ENCODE peak calls at places on chromosomes 1 and 21, in ten cellular contexts. X, D, W, P, A, B, R, K, Y and E are unnamed samples.

GRCh38 chr21:26064506-26064905 is 106.1 kb downstream of the APP start:
- DNase-seq in Y (no peak), B (no peak), K (no peak), P (no peak), X (no peak), W (no peak), A (no peak), R (no peak), D (no peak), E (no peak)

GRCh38 chr1:31828926-31829690 is 13.3 kb upstream of the SPOCD1 start:
- DNase-seq in W (no peak), Y (no peak), D (no peak), K (no peak), X (no peak), R (no peak), B (no peak), A (no peak), P (no peak), E (no peak)

GRCh38 chr1:99152132-99152531 is 112.2 kb upstream of the PLPPR4 start:
- DNase-seq in X (no peak), Y (no peak), B (no peak), R (no peak), W (no peak), K (no peak), P (no peak), A (no peak), D (no peak), E (no peak)

GRCh38 chr1:180482425-180483275 is 19.7 kb downstream of the ACBD6 start:
- DNase-seq in W (no peak), R (no peak), B (peak), D (peak), K (peak), P (peak), X (no peak), A (peak), Y (peak), E (no peak)

GRCh38 chr1:236394905-236395779 is 1.1 kb downstream of the EDARADD start:
- DNase-seq in B (peak), D (peak), R (no peak), W (peak), X (peak), K (peak), P (no peak), A (peak), Y (peak), E (no peak)

GRCh38 chr1:234869182-234870019 is 259.2 kb downstream of the TOMM20 start:
- DNase-seq in R (no peak), A (no peak), X (no peak), Y (no peak), D (no peak), P (no peak), B (no peak), W (no peak), K (no peak), E (no peak)

GRCh38 chr21:34744801-34745200 is 76.0 kb downstream of the CLIC6 start:
- DNase-seq in B (no peak), D (no peak), K (no peak), R (no peak), Y (no peak), X (no peak), W (no peak), A (no peak), P (no peak), E (no peak)

GRCh38 chr1:202221911-202222909 is 28.6 kb downstream of the LGR6 start:
- DNase-seq in B (no peak), D (no peak), P (no peak), W (no peak), Y (peak), K (no peak), R (no peak), X (no peak), A (no peak), E (no peak)

GRCh38 chr1:6188466-6188865 is 8.3 kb upstream of the CHD5 start:
- DNase-seq in B (no peak), X (no peak), A (no peak), W (no peak), P (no peak), D (no peak), Y (no peak), R (no peak), K (no peak), E (no peak)

GRCh38 chr1:217270121-217270520 is 360.8 kb downstream of the GPATCH2 start:
- DNase-seq in A (no peak), D (no peak), P (no peak), X (no peak), K (no peak), W (no peak), B (no peak), R (no peak), Y (no peak), E (no peak)

GRCh38 chr1:20530901-20531300 is 21.5 kb upstream of the FAM43B start:
- DNase-seq in R (no peak), K (no peak), B (no peak), Y (peak), P (no peak), W (no peak), X (no peak), D (no peak), A (no peak), E (no peak)

GRCh38 chr1:91697322-91698260 is 188.4 kb downstream of the TGFBR3 start:
- DNase-seq in B (peak), K (peak), X (no peak), D (peak), R (peak), W (no peak), Y (peak), P (no peak), A (peak), E (no peak)

GRCh38 chr1:160486453-160486852 is 36.6 kb downstream of the SLAMF6 start:
- DNase-seq in P (no peak), X (no peak), W (no peak), D (no peak), B (no peak), R (no peak), A (no peak), Y (peak), K (no peak), E (no peak)

GRCh38 chr1:207284209-207284892 is 37.1 kb upstream of the CD55 start:
- DNase-seq in A (no peak), D (peak), P (no peak), Y (no peak), B (no peak), K (peak), X (no peak), W (no peak), R (no peak), E (peak)

GRCh38 chr1:111937147-111937725 is 52.2 kb downstream of the KCND3 start:
- DNase-seq in X (no peak), A (no peak), D (no peak), Y (no peak), W (no peak), R (no peak), K (no peak), B (no peak), P (no peak), E (no peak)

GRCh38 chr1:42765832-42766722 is 751 bp downstream of the P3H1 start:
- DNase-seq in R (no peak), A (peak), W (peak), D (peak), K (peak), P (peak), B (peak), X (peak), Y (peak), E (no peak)

GRCh38 chr1:234782821-234783220 is 172.8 kb upstream of the IRF2BP2 start:
- DNase-seq in X (no peak), W (no peak), K (no peak), A (no peak), Y (peak), B (no peak), R (no peak), D (no peak), P (no peak), E (no peak)

GRCh38 chr1:201064806-201065205 is 41.3 kb upstream of the KIF21B start:
- DNase-seq in P (no peak), A (no peak), R (no peak), D (no peak), K (no peak), X (no peak), B (no peak), W (no peak), Y (no peak), E (no peak)

GRCh38 chr1:30450818-30451233 is 272.6 kb downstream of the MATN1 start:
- DNase-seq in D (no peak), K (no peak), W (no peak), Y (no peak), R (no peak), A (no peak), B (no peak), X (no peak), P (no peak), E (no peak)

GRCh38 chr1:46193984-46194570 is 4.2 kb downstream of the POMGNT1 start:
- DNase-seq in K (no peak), B (no peak), P (no peak), Y (no peak), W (no peak), R (no peak), D (no peak), X (no peak), A (no peak), E (no peak)

GRCh38 chr1:154304664-154305337 is 16.1 kb upstream of the AQP10 start:
- DNase-seq in R (no peak), W (no peak), Y (peak), B (no peak), P (no peak), D (no peak), K (peak), X (no peak), A (peak), E (no peak)

GRCh38 chr1:109083923-109084322 is 6.6 kb upstream of the TMEM167B start:
- DNase-seq in B (no peak), P (no peak), A (no peak), X (no peak), D (no peak), W (no peak), K (no peak), Y (no peak), R (no peak), E (no peak)

GRCh38 chr21:34501716-34502115 is 10.3 kb downstream of the KCNE1 start:
- DNase-seq in W (no peak), P (no peak), Y (no peak), R (no peak), A (no peak), K (no peak), X (no peak), B (no peak), D (no peak), E (no peak)

GRCh38 chr1:192587386-192588276 is 12.1 kb downstream of the RGS1 start:
- DNase-seq in K (no peak), Y (peak), P (no peak), D (no peak), A (no peak), W (no peak), X (no peak), B (no peak), R (no peak), E (no peak)

GRCh38 chr1:47997289-47998200 is at the start of gene TRABD2B:
- DNase-seq in P (peak), R (no peak), W (peak), D (peak), Y (peak), K (peak), A (peak), B (peak), X (peak), E (no peak)

GRCh38 chr1:96968582-96969378 is 247.2 kb downstream of the PTBP2 start:
- DNase-seq in W (no peak), B (no peak), P (no peak), K (no peak), A (no peak), R (peak), X (no peak), D (peak), Y (no peak), E (no peak)
- H3K4me3 ChIP-seq in W (no peak), B (no peak), P (no peak), K (no peak), A (no peak), R (no peak), X (no peak), D (no peak), Y (no peak), E (no peak)

GRCh38 chr1:117368116-117369108 is 1.2 kb downstream of the MAN1A2 start:
- DNase-seq in X (no peak), W (no peak), Y (peak), K (peak), A (no peak), P (no peak), B (peak), R (no peak), D (no peak), E (no peak)

GRCh38 chr1:117365350-117366280 is 1.6 kb upstream of the MAN1A2 start:
- DNase-seq in R (no peak), D (peak), K (no peak), A (peak), P (no peak), W (no peak), B (no peak), Y (no peak), X (no peak), E (no peak)

GRCh38 chr1:117366281-117366981 is 818 bp upstream of the MAN1A2 start:
- DNase-seq in A (peak), K (peak), Y (peak), W (peak), B (peak), X (peak), D (peak), P (peak), R (no peak), E (no peak)

GRCh38 chr1:117367769-117368059 is 465 bp downstream of the MAN1A2 start:
- DNase-seq in D (no peak), R (no peak), Y (no peak), W (no peak), B (peak), A (no peak), P (no peak), K (peak), X (no peak), E (no peak)

GRCh38 chr1:117366982-117367768 is at the start of gene MAN1A2:
- DNase-seq in B (peak), Y (peak), D (peak), P (peak), K (peak), W (peak), R (no peak), X (peak), A (peak), E (peak)
- TF ChIP-seq CTCF in B (no peak), Y (no peak), D (no peak), P (no peak), K (no peak), W (no peak), R (no peak), X (no peak), A (no peak), E (no peak)

GRCh38 chr1:21621051-21621450 is 48.1 kb downstream of the RAP1GAP start:
- DNase-seq in A (no peak), B (no peak), R (no peak), X (no peak), W (no peak), K (no peak), P (no peak), D (no peak), Y (no peak), E (no peak)

GRCh38 chr1:21620461-21620860 is 48.7 kb downstream of the RAP1GAP start:
- DNase-seq in W (no peak), K (no peak), X (no peak), D (no peak), P (no peak), R (no peak), B (no peak), A (no peak), Y (no peak), E (no peak)

GRCh38 chr1:21619041-21619947 is 49.9 kb downstream of the RAP1GAP start:
- DNase-seq in Y (no peak), R (no peak), W (no peak), P (no peak), A (no peak), K (no peak), B (no peak), X (no peak), D (no peak), E (no peak)

GRCh38 chr1:21621761-21622436 is 47.3 kb downstream of the RAP1GAP start:
- DNase-seq in B (no peak), W (no peak), P (no peak), R (no peak), Y (peak), A (no peak), K (no peak), X (no peak), D (no peak), E (no peak)

DNA sequence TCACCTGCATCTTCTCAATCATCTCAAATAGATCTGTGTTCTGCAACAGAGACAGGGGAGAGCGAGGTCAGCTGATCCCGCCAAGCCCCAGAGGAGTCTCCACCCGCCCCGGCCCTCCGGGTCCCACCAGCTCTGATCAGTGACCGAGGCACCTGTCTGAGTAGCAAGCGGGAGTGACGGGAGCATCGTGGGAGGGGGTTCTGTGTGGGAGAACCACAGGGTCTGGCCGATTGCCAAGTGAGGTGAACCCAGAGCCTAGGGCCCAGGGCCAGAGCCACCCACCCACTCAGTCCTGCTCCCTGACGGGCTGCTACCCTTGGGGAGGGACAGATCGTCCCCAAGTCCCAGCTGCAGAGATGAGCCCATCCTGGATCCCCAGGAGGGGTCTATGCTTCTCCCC is 49.1 kb downstream of the RAP1GAP start:
- DNase-seq in A (no peak), D (no peak), R (no peak), B (no peak), Y (no peak), X (no peak), W (no peak), K (no peak), P (no peak), E (no peak)
- H3K4me3 ChIP-seq in A (no peak), D (no peak), R (no peak), B (no peak), Y (no peak), X (no peak), W (no peak), K (no peak), P (no peak), E (no peak)

GRCh38 chr21:28235169-28235892 is 757.3 kb downstream of the LTN1 start:
- DNase-seq in P (no peak), A (no peak), W (no peak), D (peak), R (no peak), K (peak), Y (no peak), X (peak), B (no peak), E (no peak)
- TF ChIP-seq CTCF in P (peak), A (peak), W (no peak), D (peak), R (no peak), K (no peak), Y (peak), X (peak), B (no peak), E (no peak)

GRCh38 chr1:116911779-116912469 is 2.2 kb downstream of the PTGFRN start:
- DNase-seq in Y (no peak), B (no peak), X (no peak), P (no peak), K (no peak), A (no peak), R (no peak), D (no peak), W (no peak), E (no peak)
- H3K4me3 ChIP-seq in Y (peak), B (no peak), X (peak), P (peak), K (no peak), A (no peak), R (no peak), D (peak), W (no peak), E (no peak)

GRCh38 chr1:158329807-158330206 is 1.5 kb downstream of the CD1B start:
- DNase-seq in D (peak), P (no peak), A (no peak), X (no peak), B (no peak), K (peak), R (no peak), W (no peak), Y (peak), E (no peak)
- TF ChIP-seq CTCF in D (no peak), P (no peak), A (no peak), X (no peak), B (no peak), K (peak), R (no peak), W (no peak), Y (peak), E (no peak)

DNA sequence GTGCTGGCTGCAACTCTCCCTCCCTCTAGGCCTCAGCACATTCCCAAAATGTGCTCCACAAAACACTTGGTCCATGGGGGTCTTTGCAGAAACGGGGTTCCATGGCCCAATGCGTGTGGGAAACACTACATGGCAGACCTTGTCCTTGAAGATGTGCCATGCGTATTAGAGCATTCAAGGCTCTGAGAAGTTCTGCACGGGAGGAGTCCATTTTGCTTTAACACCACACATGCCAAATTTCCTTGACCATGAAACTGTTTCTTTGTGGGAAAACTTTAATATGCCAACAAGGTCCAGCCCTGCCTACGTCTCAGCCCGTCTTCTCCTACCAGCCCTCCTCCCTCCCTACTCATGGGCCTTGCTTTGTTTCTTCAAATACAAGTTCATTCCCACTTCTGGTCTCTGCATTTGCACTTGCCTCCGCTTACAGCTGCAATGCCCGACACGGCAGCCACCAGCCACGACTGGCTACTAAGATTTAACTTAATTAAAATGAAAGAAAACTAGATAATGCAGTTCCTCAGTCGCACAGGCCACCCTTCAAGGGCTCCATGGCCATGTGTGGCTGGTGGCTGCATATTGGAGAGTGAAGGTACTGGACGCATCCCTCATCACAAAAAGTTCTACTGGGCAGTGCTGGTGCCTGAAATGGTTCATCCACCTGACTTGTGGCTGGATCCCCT is 19.2 kb upstream of the TAS1R2 start:
- DNase-seq in K (no peak), X (no peak), P (no peak), R (no peak), D (no peak), Y (no peak), A (no peak), B (no peak), W (no peak), E (no peak)
- H3K4me3 ChIP-seq in K (no peak), X (no peak), P (no peak), R (no peak), D (no peak), Y (no peak), A (no peak), B (no peak), W (no peak), E (no peak)

GRCh38 chr21:44461438-44462089 is 6.3 kb downstream of the LRRC3 start:
- DNase-seq in R (no peak), A (no peak), Y (no peak), P (no peak), W (no peak), D (no peak), X (no peak), B (no peak), K (no peak), E (no peak)
- TF ChIP-seq CTCF in R (no peak), A (no peak), Y (no peak), P (peak), W (peak), D (no peak), X (peak), B (no peak), K (no peak), E (peak)

DNA sequence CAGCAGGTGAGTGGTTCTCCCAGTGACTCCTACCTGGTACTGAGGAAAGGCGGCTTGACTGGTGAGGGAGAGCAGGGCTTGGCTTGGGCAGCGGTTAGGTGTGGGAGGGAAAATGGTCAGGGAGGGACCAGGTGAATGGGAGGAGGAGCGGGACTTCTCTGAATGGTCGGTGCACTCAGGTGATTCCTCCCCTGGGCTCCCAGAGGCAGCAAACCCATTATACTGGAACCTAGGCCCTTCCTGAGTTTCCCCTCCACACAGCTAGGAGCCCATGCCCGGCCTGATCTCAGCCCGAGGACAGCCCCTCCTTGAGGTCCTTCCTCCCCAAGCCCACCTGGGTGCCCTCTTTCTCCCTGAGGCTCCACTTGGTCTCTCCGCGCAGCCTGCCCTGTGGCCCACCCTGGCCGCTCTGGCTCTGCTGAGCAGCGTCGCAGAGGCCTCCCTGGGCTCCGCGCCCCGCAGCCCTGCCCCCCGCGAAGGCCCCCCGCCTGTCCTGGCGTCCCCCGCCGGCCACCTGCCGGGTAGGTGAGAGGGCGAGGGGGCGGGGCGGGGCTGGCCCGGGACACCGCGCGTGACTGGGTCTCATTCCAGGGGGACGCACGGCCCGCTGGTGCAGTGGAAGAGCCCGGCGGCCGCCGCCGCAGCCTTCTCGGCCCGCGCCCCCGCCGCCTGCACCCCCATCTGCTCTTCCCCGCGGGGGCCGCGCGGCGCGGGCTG is 2.3 kb downstream of the ARTN start:
- DNase-seq in R (no peak), A (no peak), K (no peak), W (no peak), P (no peak), D (no peak), B (no peak), X (no peak), Y (peak), E (no peak)
- H3K4me3 ChIP-seq in R (peak), A (no peak), K (no peak), W (peak), P (peak), D (peak), B (no peak), X (peak), Y (peak), E (peak)